ENCODE peak calls at places on chromosomes 1 and 21, in seven cellular contexts. One of them, this sample, is unnamed.

GRCh38 chr1:198694542-198694941 is 55.7 kb downstream of the PTPRC start:
- DNase-seq in astrocyte of the spinal cord: no peak
- DNase-seq in Calu3: no peak
- DNase-seq in heart left ventricle: no peak
- DNase-seq in fibroblast of villous mesenchyme: no peak
- DNase-seq in AG09319: no peak
- DNase-seq in GM12865: no peak
- DNase-seq in this sample: no peak

GRCh38 chr1:193143285-193143684 is 21.5 kb downstream of the CDC73 start:
- DNase-seq in astrocyte of the spinal cord: peak; percentile 37
- DNase-seq in Calu3: no peak
- DNase-seq in heart left ventricle: no peak
- DNase-seq in fibroblast of villous mesenchyme: peak; percentile 31
- DNase-seq in AG09319: no peak
- DNase-seq in GM12865: no peak
- DNase-seq in this sample: peak; percentile 51

GRCh38 chr1:103529746-103530145 is 4.2 kb downstream of the RNPC3 start:
- DNase-seq in astrocyte of the spinal cord: peak; percentile 6
- DNase-seq in Calu3: no peak
- DNase-seq in heart left ventricle: no peak
- DNase-seq in fibroblast of villous mesenchyme: no peak
- DNase-seq in AG09319: no peak
- DNase-seq in GM12865: no peak
- DNase-seq in this sample: peak; percentile 69

GRCh38 chr1:39490596-39491145 is 765 bp upstream of the BMP8A start:
- DNase-seq in astrocyte of the spinal cord: no peak
- DNase-seq in Calu3: no peak
- DNase-seq in heart left ventricle: no peak
- DNase-seq in fibroblast of villous mesenchyme: no peak
- DNase-seq in AG09319: no peak
- DNase-seq in GM12865: no peak
- DNase-seq in this sample: no peak

GRCh38 chr1:209900734-209901133 is 37.3 kb upstream of the SYT14 start:
- DNase-seq in astrocyte of the spinal cord: peak; percentile 69
- DNase-seq in Calu3: no peak
- DNase-seq in heart left ventricle: no peak
- DNase-seq in fibroblast of villous mesenchyme: peak; percentile 38
- DNase-seq in AG09319: peak; percentile 19
- DNase-seq in GM12865: no peak
- DNase-seq in this sample: no peak

GRCh38 chr1:66271904-66272254 is 262.1 kb upstream of the SGIP1 start:
- DNase-seq in astrocyte of the spinal cord: peak; percentile 43
- DNase-seq in Calu3: peak; percentile 17
- DNase-seq in heart left ventricle: peak; percentile 75
- DNase-seq in fibroblast of villous mesenchyme: peak; percentile 81
- DNase-seq in AG09319: no peak
- DNase-seq in GM12865: no peak
- DNase-seq in this sample: peak; percentile 72

GRCh38 chr1:26828352-26829093 is 2.0 kb downstream of the ZDHHC18 start:
- DNase-seq in astrocyte of the spinal cord: no peak
- DNase-seq in Calu3: no peak
- DNase-seq in heart left ventricle: no peak
- DNase-seq in fibroblast of villous mesenchyme: no peak
- DNase-seq in AG09319: no peak
- DNase-seq in GM12865: peak; percentile 66
- DNase-seq in this sample: no peak

GRCh38 chr1:1625824-1626206 is 6.2 kb upstream of the MMP23B start:
- DNase-seq in astrocyte of the spinal cord: no peak
- DNase-seq in Calu3: no peak
- DNase-seq in heart left ventricle: no peak
- DNase-seq in fibroblast of villous mesenchyme: no peak
- DNase-seq in AG09319: no peak
- DNase-seq in GM12865: peak; percentile 1
- DNase-seq in this sample: no peak

GRCh38 chr1:10271869-10272268 is 61.5 kb downstream of the KIF1B start:
- DNase-seq in astrocyte of the spinal cord: no peak
- DNase-seq in Calu3: no peak
- DNase-seq in heart left ventricle: no peak
- DNase-seq in fibroblast of villous mesenchyme: no peak
- DNase-seq in AG09319: no peak
- DNase-seq in GM12865: no peak
- DNase-seq in this sample: no peak

GRCh38 chr1:23544444-23545389 is 13.7 kb upstream of the E2F2 start:
- DNase-seq in astrocyte of the spinal cord: peak; percentile 80
- DNase-seq in Calu3: peak; percentile 64
- DNase-seq in heart left ventricle: peak; percentile 77
- DNase-seq in fibroblast of villous mesenchyme: peak; percentile 85
- DNase-seq in AG09319: no peak
- DNase-seq in GM12865: peak; percentile 89
- DNase-seq in this sample: peak; percentile 91

GRCh38 chr21:34189506-34189905 is 116.1 kb downstream of the MRPS6 start:
- DNase-seq in astrocyte of the spinal cord: no peak
- DNase-seq in Calu3: no peak
- DNase-seq in heart left ventricle: no peak
- DNase-seq in fibroblast of villous mesenchyme: peak; percentile 45
- DNase-seq in AG09319: no peak
- DNase-seq in GM12865: no peak
- DNase-seq in this sample: no peak

GRCh38 chr1:155909894-155910293 is 1.3 kb downstream of the RIT1 start:
- DNase-seq in astrocyte of the spinal cord: peak; percentile 36
- DNase-seq in Calu3: peak; percentile 61
- DNase-seq in heart left ventricle: no peak
- DNase-seq in fibroblast of villous mesenchyme: peak; percentile 55
- DNase-seq in AG09319: no peak
- DNase-seq in GM12865: no peak
- DNase-seq in this sample: peak; percentile 56

GRCh38 chr1:18795002-18795689 is 64.3 kb downstream of the TAS1R2 start:
- DNase-seq in astrocyte of the spinal cord: no peak
- DNase-seq in Calu3: no peak
- DNase-seq in heart left ventricle: no peak
- DNase-seq in fibroblast of villous mesenchyme: no peak
- DNase-seq in AG09319: no peak
- DNase-seq in GM12865: no peak
- DNase-seq in this sample: no peak

GRCh38 chr1:220878223-220879081 is 791 bp upstream of the HLX start:
- DNase-seq in astrocyte of the spinal cord: peak; percentile 16
- DNase-seq in Calu3: no peak
- DNase-seq in heart left ventricle: peak; percentile 49
- DNase-seq in fibroblast of villous mesenchyme: no peak
- DNase-seq in AG09319: no peak
- DNase-seq in GM12865: peak; percentile 35
- DNase-seq in this sample: no peak

GRCh38 chr1:3064901-3065300 is 4.1 kb upstream of the PRDM16 start:
- DNase-seq in astrocyte of the spinal cord: no peak
- DNase-seq in Calu3: no peak
- DNase-seq in heart left ventricle: no peak
- DNase-seq in fibroblast of villous mesenchyme: no peak
- DNase-seq in AG09319: no peak
- DNase-seq in GM12865: no peak
- DNase-seq in this sample: no peak

GRCh38 chr1:18241932-18242331 is 134.3 kb downstream of the IGSF21 start:
- DNase-seq in astrocyte of the spinal cord: no peak
- DNase-seq in Calu3: no peak
- DNase-seq in heart left ventricle: no peak
- DNase-seq in fibroblast of villous mesenchyme: no peak
- DNase-seq in AG09319: no peak
- DNase-seq in GM12865: no peak
- DNase-seq in this sample: no peak

GRCh38 chr1:230291731-230292620 is 134.2 kb downstream of the PGBD5 start:
- DNase-seq in astrocyte of the spinal cord: no peak
- DNase-seq in Calu3: no peak
- DNase-seq in heart left ventricle: no peak
- DNase-seq in fibroblast of villous mesenchyme: no peak
- DNase-seq in AG09319: no peak
- DNase-seq in GM12865: no peak
- DNase-seq in this sample: no peak

GRCh38 chr1:175812936-175813335 is 69.5 kb upstream of the TNR start:
- DNase-seq in astrocyte of the spinal cord: no peak
- DNase-seq in Calu3: no peak
- DNase-seq in heart left ventricle: no peak
- DNase-seq in fibroblast of villous mesenchyme: no peak
- DNase-seq in AG09319: no peak
- DNase-seq in GM12865: no peak
- DNase-seq in this sample: no peak

GRCh38 chr1:158124999-158125398 is 55.7 kb upstream of the CD1D start:
- DNase-seq in astrocyte of the spinal cord: peak; percentile 93
- DNase-seq in Calu3: peak; percentile 85
- DNase-seq in heart left ventricle: peak; percentile 87
- DNase-seq in fibroblast of villous mesenchyme: peak; percentile 94
- DNase-seq in AG09319: peak; percentile 91
- DNase-seq in GM12865: peak; percentile 88
- DNase-seq in this sample: peak; percentile 98

DNA sequence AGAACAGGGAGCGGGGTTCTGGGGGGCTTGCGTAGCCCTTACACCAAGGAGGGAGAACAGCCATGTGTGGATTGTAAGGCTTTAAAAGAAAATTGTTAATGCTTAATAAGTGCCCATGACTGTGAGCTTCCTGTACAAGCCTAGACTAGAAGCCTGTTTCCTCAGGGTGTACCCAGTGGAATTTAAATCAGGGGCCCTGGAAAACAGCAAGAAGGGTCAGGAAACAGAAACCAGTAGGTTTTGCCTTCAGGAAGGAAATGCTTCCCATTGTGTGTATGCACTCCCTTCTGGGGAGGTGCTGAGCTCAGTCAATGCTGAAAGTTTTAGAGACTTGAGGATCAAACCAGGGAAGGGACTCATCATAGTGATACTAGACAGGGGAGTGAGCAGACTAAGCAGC is 12.7 kb downstream of the UTP11 start:
- DNase-seq in astrocyte of the spinal cord: no peak
- DNase-seq in Calu3: no peak
- DNase-seq in heart left ventricle: no peak
- DNase-seq in fibroblast of villous mesenchyme: no peak
- DNase-seq in AG09319: no peak
- DNase-seq in GM12865: no peak
- DNase-seq in this sample: no peak
- TF ChIP-seq CTCF in astrocyte of the spinal cord: no peak
- TF ChIP-seq CTCF in Calu3: no peak
- TF ChIP-seq CTCF in heart left ventricle: no peak
- TF ChIP-seq CTCF in fibroblast of villous mesenchyme: no peak
- TF ChIP-seq CTCF in AG09319: no peak
- TF ChIP-seq CTCF in GM12865: no peak
- TF ChIP-seq CTCF in this sample: no peak

GRCh38 chr21:43703068-43703880 is 15.7 kb upstream of the PDXK start:
- DNase-seq in astrocyte of the spinal cord: peak; percentile 61
- DNase-seq in Calu3: no peak
- DNase-seq in heart left ventricle: peak; percentile 58
- DNase-seq in fibroblast of villous mesenchyme: peak; percentile 62
- DNase-seq in AG09319: peak; percentile 61
- DNase-seq in GM12865: no peak
- DNase-seq in this sample: peak; percentile 88

GRCh38 chr21:43701936-43702784 is 16.8 kb upstream of the PDXK start:
- DNase-seq in astrocyte of the spinal cord: no peak
- DNase-seq in Calu3: no peak
- DNase-seq in heart left ventricle: no peak
- DNase-seq in fibroblast of villous mesenchyme: no peak
- DNase-seq in AG09319: no peak
- DNase-seq in GM12865: no peak
- DNase-seq in this sample: no peak

GRCh38 chr21:43697758-43698643 is 20.9 kb upstream of the PDXK start:
- DNase-seq in astrocyte of the spinal cord: peak; percentile 29
- DNase-seq in Calu3: no peak
- DNase-seq in heart left ventricle: no peak
- DNase-seq in fibroblast of villous mesenchyme: peak; percentile 59
- DNase-seq in AG09319: no peak
- DNase-seq in GM12865: no peak
- DNase-seq in this sample: peak; percentile 74

GRCh38 chr21:43702785-43703067 is 16.2 kb upstream of the PDXK start:
- DNase-seq in astrocyte of the spinal cord: no peak
- DNase-seq in Calu3: no peak
- DNase-seq in heart left ventricle: no peak
- DNase-seq in fibroblast of villous mesenchyme: no peak
- DNase-seq in AG09319: no peak
- DNase-seq in GM12865: no peak
- DNase-seq in this sample: no peak

GRCh38 chr21:43699933-43700599 is 18.9 kb upstream of the PDXK start:
- DNase-seq in astrocyte of the spinal cord: no peak
- DNase-seq in Calu3: no peak
- DNase-seq in heart left ventricle: no peak
- DNase-seq in fibroblast of villous mesenchyme: no peak
- DNase-seq in AG09319: no peak
- DNase-seq in GM12865: no peak
- DNase-seq in this sample: no peak
- TF ChIP-seq CTCF in astrocyte of the spinal cord: no peak
- TF ChIP-seq CTCF in Calu3: no peak
- TF ChIP-seq CTCF in heart left ventricle: no peak
- TF ChIP-seq CTCF in fibroblast of villous mesenchyme: no peak
- TF ChIP-seq CTCF in AG09319: no peak
- TF ChIP-seq CTCF in GM12865: no peak
- TF ChIP-seq CTCF in this sample: no peak

DNA sequence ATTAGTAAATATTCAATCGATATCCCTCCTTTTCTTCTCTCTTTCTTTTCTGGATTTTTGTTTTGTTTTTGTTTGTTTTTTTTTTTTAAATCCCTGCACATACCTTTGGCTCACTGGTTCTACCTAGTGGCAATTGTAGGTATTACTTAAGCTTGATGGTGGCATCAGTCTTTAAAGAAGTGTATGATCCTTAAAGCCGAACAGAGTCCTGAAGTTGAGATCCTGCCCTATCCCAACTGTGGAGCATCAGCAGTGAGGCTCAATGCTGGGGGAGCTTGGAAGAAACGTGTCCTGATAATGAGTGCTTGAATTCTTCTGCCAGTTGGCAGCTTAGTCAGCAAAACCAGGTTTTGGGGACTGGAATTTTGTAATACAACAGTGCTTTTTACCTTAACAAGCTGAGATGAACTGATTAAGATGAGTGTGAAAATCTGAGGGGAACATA is 60.8 kb downstream of the FASLG start:
- DNase-seq in astrocyte of the spinal cord: peak; percentile 64
- DNase-seq in Calu3: peak; percentile 35
- DNase-seq in heart left ventricle: no peak
- DNase-seq in fibroblast of villous mesenchyme: peak; percentile 67
- DNase-seq in AG09319: no peak
- DNase-seq in GM12865: peak; percentile 58
- DNase-seq in this sample: peak; percentile 76
- TF ChIP-seq CTCF in astrocyte of the spinal cord: peak; percentile 75
- TF ChIP-seq CTCF in Calu3: peak; percentile 86
- TF ChIP-seq CTCF in heart left ventricle: peak; percentile 72
- TF ChIP-seq CTCF in fibroblast of villous mesenchyme: peak; percentile 82
- TF ChIP-seq CTCF in AG09319: peak; percentile 66
- TF ChIP-seq CTCF in GM12865: peak; percentile 63
- TF ChIP-seq CTCF in this sample: peak; percentile 76

GRCh38 chr1:212718499-212718898 is 18.9 kb upstream of the BATF3 start:
- DNase-seq in astrocyte of the spinal cord: peak; percentile 22
- DNase-seq in Calu3: no peak
- DNase-seq in heart left ventricle: no peak
- DNase-seq in fibroblast of villous mesenchyme: peak; percentile 20
- DNase-seq in AG09319: no peak
- DNase-seq in GM12865: no peak
- DNase-seq in this sample: peak; percentile 59
- TF ChIP-seq CTCF in astrocyte of the spinal cord: peak; percentile 26
- TF ChIP-seq CTCF in Calu3: no peak
- TF ChIP-seq CTCF in heart left ventricle: peak; percentile 25
- TF ChIP-seq CTCF in fibroblast of villous mesenchyme: peak; percentile 20
- TF ChIP-seq CTCF in AG09319: peak; percentile 25
- TF ChIP-seq CTCF in GM12865: no peak
- TF ChIP-seq CTCF in this sample: peak; percentile 45

GRCh38 chr1:50415235-50416149 is 7.8 kb downstream of the DMRTA2 start:
- DNase-seq in astrocyte of the spinal cord: no peak
- DNase-seq in Calu3: no peak
- DNase-seq in heart left ventricle: no peak
- DNase-seq in fibroblast of villous mesenchyme: no peak
- DNase-seq in AG09319: no peak
- DNase-seq in GM12865: no peak
- DNase-seq in this sample: no peak
- TF ChIP-seq CTCF in astrocyte of the spinal cord: no peak
- TF ChIP-seq CTCF in Calu3: no peak
- TF ChIP-seq CTCF in heart left ventricle: no peak
- TF ChIP-seq CTCF in fibroblast of villous mesenchyme: no peak
- TF ChIP-seq CTCF in AG09319: no peak
- TF ChIP-seq CTCF in GM12865: no peak
- TF ChIP-seq CTCF in this sample: no peak

This sample was measured in choroid plexus epithelial cell.